ENCODE peak calls at places on chromosomes 5 and 9, in seven cellular contexts. Q is fibroblast of lung; R is naive thymus-derived CD4-positive, alpha-beta T cell; W is heart left ventricle; E is GM18507; S is stimulated activated CD8-positive, alpha-beta memory T cell treated with anti-CD3 and anti-CD28 coated beads, Interleukin-15, amount 100 ng/mL, for 4 hours; U is neural crest cell. F is an unnamed sample.

GRCh38 chr5:123530728-123531127 is 18.8 kb downstream of the CSNK1G3 start:
- DNase-seq in Q (no peak), R (no peak), W (no peak), E (no peak), S (no peak), U (no peak), F (no peak)

GRCh38 chr5:122183098-122183794 is 53.9 kb downstream of the ZNF474 start:
- DNase-seq in Q (peak), R (no peak), W (peak), E (no peak), S (no peak), U (no peak), F (no peak)

GRCh38 chr9:112020680-112021596 is 124.3 kb downstream of the UGCG start:
- DNase-seq in Q (peak), R (no peak), W (no peak), E (peak), S (no peak), U (no peak), F (no peak)

GRCh38 chr5:110070836-110071235 is 381.1 kb downstream of the MAN2A1 start:
- DNase-seq in Q (peak), R (no peak), W (no peak), E (no peak), S (no peak), U (no peak), F (no peak)

GRCh38 chr9:134592018-134592818 is 49.4 kb upstream of the COL5A1 start:
- DNase-seq in Q (peak), R (no peak), W (peak), E (no peak), S (no peak), U (no peak), F (no peak)

GRCh38 chr5:14594378-14595074 is 12.9 kb downstream of the OTULINL start:
- DNase-seq in Q (no peak), R (no peak), W (no peak), E (no peak), S (no peak), U (no peak), F (no peak)

GRCh38 chr9:138115506-138115905 is 237.9 kb downstream of the CACNA1B start:
- DNase-seq in Q (no peak), R (no peak), W (no peak), E (no peak), S (no peak), U (no peak), F (no peak)

GRCh38 chr9:110650991-110651411 is 17.6 kb upstream of the MUSK start:
- DNase-seq in Q (peak), R (no peak), W (no peak), E (no peak), S (no peak), U (no peak), F (no peak)

GRCh38 chr5:84436866-84437265 is 52.2 kb upstream of the EDIL3 start:
- DNase-seq in Q (peak), R (no peak), W (no peak), E (no peak), S (no peak), U (no peak), F (no peak)

GRCh38 chr9:128160603-128160987 is 530 bp downstream of the BBLN start:
- DNase-seq in Q (no peak), R (no peak), W (peak), E (no peak), S (peak), U (no peak), F (no peak)

GRCh38 chr5:136066705-136067271 is 38.0 kb downstream of the TGFBI start:
- DNase-seq in Q (peak), R (no peak), W (peak), E (no peak), S (no peak), U (no peak), F (no peak)

GRCh38 chr9:120394058-120394669 is 185.8 kb downstream of the CDK5RAP2 start:
- DNase-seq in Q (peak), R (no peak), W (no peak), E (no peak), S (peak), U (no peak), F (no peak)

GRCh38 chr9:83569326-83569725 is 31.1 kb upstream of the FRMD3 start:
- DNase-seq in Q (no peak), R (no peak), W (no peak), E (no peak), S (no peak), U (no peak), F (no peak)

GRCh38 chr5:139177809-139178581 is 20.2 kb downstream of the SIL1 start:
- DNase-seq in Q (peak), R (no peak), W (peak), E (no peak), S (no peak), U (no peak), F (no peak)

GRCh38 chr9:13083973-13084528 is 195.4 kb downstream of the MPDZ start:
- DNase-seq in Q (peak), R (no peak), W (no peak), E (no peak), S (no peak), U (no peak), F (no peak)

GRCh38 chr5:37086466-37087178 is 162.6 kb downstream of the CPLANE1 start:
- DNase-seq in Q (peak), R (no peak), W (no peak), E (no peak), S (no peak), U (no peak), F (no peak)

GRCh38 chr9:133443982-133444381 is 15.8 kb upstream of the CACFD1 start:
- DNase-seq in Q (no peak), R (no peak), W (no peak), E (no peak), S (no peak), U (no peak), F (no peak)

GRCh38 chr5:15850939-15851341 is 328.7 kb downstream of the MARCHF11 start:
- DNase-seq in Q (no peak), R (no peak), W (no peak), E (no peak), S (no peak), U (no peak), F (no peak)

GRCh38 chr9:89048611-89049010 is 57.3 kb downstream of the S1PR3 start:
- DNase-seq in Q (no peak), R (no peak), W (no peak), E (no peak), S (no peak), U (no peak), F (no peak)

GRCh38 chr9:114592356-114592755 is 4.8 kb downstream of the ATP6V1G1 start:
- DNase-seq in Q (no peak), R (peak), W (no peak), E (no peak), S (no peak), U (no peak), F (no peak)

GRCh38 chr5:96113170-96113939 is 151.7 kb upstream of the ELL2 start:
- DNase-seq in Q (no peak), R (no peak), W (peak), E (no peak), S (no peak), U (no peak), F (no peak)

F was measured in progenitor cell of endocrine pancreas.